ENCODE peak calls at places on chromosomes 13 and 19, in nine cellular contexts. A is CD8-positive, alpha-beta T cell; G is lung; K is A549; L is tibial nerve; F is endothelial cell; X is astrocyte of the spinal cord; B is spleen; S is fibroblast of mammary gland. U is an unnamed sample.

GRCh38 chr19:5536337-5536894 is 31.3 kb downstream of the TINCR start:
- DNase-seq in A (no peak), G (no peak), K (peak; percentile 25), L (no peak), F (peak; percentile 68), X (peak; percentile 61), B (no peak), S (peak; percentile 14), U (peak; percentile 41)

GRCh38 chr13:23372264-23372905 is 61.1 kb downstream of the SACS start:
- DNase-seq in A (no peak), G (no peak), K (no peak), L (no peak), F (no peak), X (no peak), B (no peak), S (peak; percentile 56), U (no peak)

GRCh38 chr13:68749801-68750200 is 1357.8 kb upstream of the ATXN8OS start:
- DNase-seq in A (no peak), G (no peak), K (no peak), L (no peak), F (no peak), X (peak; percentile 9), B (no peak), S (no peak), U (no peak)

GRCh38 chr19:57338798-57339378 is 12.2 kb upstream of the ZNF304 start:
- DNase-seq in A (no peak), G (peak; percentile 9), K (no peak), L (no peak), F (no peak), X (no peak), B (no peak), S (no peak), U (no peak)

GRCh38 chr19:17948967-17949930 is 16.4 kb downstream of the CCDC124 start:
- DNase-seq in A (no peak), G (no peak), K (no peak), L (no peak), F (no peak), X (no peak), B (peak; percentile 78), S (no peak), U (no peak)

GRCh38 chr13:31049083-31049482 is 112.6 kb downstream of the HSPH1 start:
- DNase-seq in A (no peak), G (no peak), K (no peak), L (no peak), F (no peak), X (no peak), B (no peak), S (no peak), U (no peak)

GRCh38 chr13:99354371-99354951 is 47.3 kb upstream of the GPR183 start:
- DNase-seq in A (no peak), G (no peak), K (no peak), L (no peak), F (no peak), X (no peak), B (no peak), S (no peak), U (no peak)

GRCh38 chr13:80379245-80379644 is 38.3 kb upstream of the SPRY2 start:
- DNase-seq in A (no peak), G (no peak), K (peak; percentile 13), L (no peak), F (no peak), X (peak; percentile 37), B (no peak), S (peak; percentile 91), U (no peak)

GRCh38 chr13:73215807-73216206 is 157.0 kb downstream of the KLF5 start:
- DNase-seq in A (no peak), G (no peak), K (no peak), L (no peak), F (no peak), X (peak; percentile 27), B (no peak), S (peak; percentile 21), U (no peak)

GRCh38 chr19:51689751-51690358 is 3.3 kb upstream of the SPACA6 start:
- DNase-seq in A (no peak), G (peak; percentile 39), K (peak; percentile 57), L (no peak), F (peak; percentile 68), X (peak; percentile 23), B (peak; percentile 76), S (no peak), U (peak; percentile 37)

GRCh38 chr19:7349961-7350711 is 1.4 kb downstream of the ARHGEF18 start:
- DNase-seq in A (peak; percentile 91), G (no peak), K (no peak), L (no peak), F (no peak), X (no peak), B (peak; percentile 93), S (no peak), U (no peak)

GRCh38 chr19:44549507-44549906 is 20.0 kb upstream of the CEACAM20 start:
- DNase-seq in A (no peak), G (no peak), K (no peak), L (no peak), F (no peak), X (no peak), B (no peak), S (no peak), U (no peak)

GRCh38 chr19:47226426-47227346 is 4.3 kb downstream of the BBC3 start:
- DNase-seq in A (peak; percentile 69), G (peak; percentile 86), K (peak; percentile 84), L (peak; percentile 72), F (peak; percentile 53), X (peak; percentile 49), B (peak; percentile 94), S (peak; percentile 73), U (no peak)

GRCh38 chr19:28558783-28559182 is 654.2 kb downstream of the UQCRFS1 start:
- DNase-seq in A (no peak), G (peak; percentile 7), K (no peak), L (no peak), F (no peak), X (no peak), B (no peak), S (no peak), U (no peak)

GRCh38 chr19:14107581-14108461 is 9.7 kb downstream of the PRKACA start:
- DNase-seq in A (no peak), G (no peak), K (peak; percentile 16), L (no peak), F (no peak), X (peak; percentile 51), B (no peak), S (peak; percentile 70), U (no peak)

GRCh38 chr19:5680083-5680436 is 256 bp downstream of the MICOS13 start:
- DNase-seq in A (no peak), G (no peak), K (no peak), L (no peak), F (no peak), X (no peak), B (peak; percentile 90), S (peak; percentile 34), U (peak; percentile 54)

GRCh38 chr19:30864460-30865215 is 484.6 kb downstream of the TSHZ3 start:
- DNase-seq in A (peak; percentile 25), G (no peak), K (no peak), L (no peak), F (no peak), X (no peak), B (no peak), S (no peak), U (no peak)

GRCh38 chr19:14081797-14082674 is 3.5 kb downstream of the C19orf67 start:
- DNase-seq in A (peak; percentile 60), G (no peak), K (no peak), L (no peak), F (peak; percentile 38), X (no peak), B (no peak), S (peak; percentile 30), U (no peak)

DNA sequence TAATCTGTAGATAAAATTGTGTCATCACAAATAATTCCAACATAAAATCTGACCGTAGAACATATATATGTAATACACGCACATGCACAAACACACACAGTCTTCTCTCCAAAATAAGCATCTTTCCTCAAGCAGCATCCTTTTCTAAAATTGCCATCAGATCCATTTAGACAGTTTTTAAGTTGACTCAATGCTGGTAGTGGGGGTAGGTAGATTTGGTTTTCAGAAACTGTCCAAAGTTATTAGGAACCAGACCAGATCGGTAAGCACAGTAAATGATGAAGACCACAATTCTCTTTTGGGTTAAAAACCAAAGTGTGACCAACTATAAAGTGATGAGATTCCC is 64.6 kb downstream of the SERP2 start:
- DNase-seq in A (no peak), G (no peak), K (no peak), L (no peak), F (no peak), X (no peak), B (no peak), S (no peak), U (no peak)
- TF ChIP-seq CTCF in A (no peak), G (no peak), K (no peak), L (no peak), F (peak; percentile 69), X (no peak), B (no peak), S (no peak), U (peak; percentile 40)

GRCh38 chr13:93254775-93255174 is 28.2 kb downstream of the GPC6 start:
- DNase-seq in A (no peak), G (no peak), K (no peak), L (no peak), F (no peak), X (no peak), B (no peak), S (no peak), U (no peak)
- TF ChIP-seq CTCF in A (no peak), G (no peak), K (no peak), L (no peak), F (no peak), X (no peak), B (no peak), S (no peak), U (no peak)

GRCh38 chr19:35612559-35613321 is at the start of gene HAUS5:
- DNase-seq in A (peak; percentile 99), G (peak; percentile 93), K (peak; percentile 99), L (peak; percentile 95), F (peak; percentile 98), X (peak; percentile 95), B (peak; percentile 97), S (peak; percentile 87), U (peak; percentile 94)
- TF ChIP-seq CTCF in A (no peak), G (no peak), K (no peak), L (no peak), F (no peak), X (no peak), B (peak; percentile 39), S (no peak), U (no peak)

DNA sequence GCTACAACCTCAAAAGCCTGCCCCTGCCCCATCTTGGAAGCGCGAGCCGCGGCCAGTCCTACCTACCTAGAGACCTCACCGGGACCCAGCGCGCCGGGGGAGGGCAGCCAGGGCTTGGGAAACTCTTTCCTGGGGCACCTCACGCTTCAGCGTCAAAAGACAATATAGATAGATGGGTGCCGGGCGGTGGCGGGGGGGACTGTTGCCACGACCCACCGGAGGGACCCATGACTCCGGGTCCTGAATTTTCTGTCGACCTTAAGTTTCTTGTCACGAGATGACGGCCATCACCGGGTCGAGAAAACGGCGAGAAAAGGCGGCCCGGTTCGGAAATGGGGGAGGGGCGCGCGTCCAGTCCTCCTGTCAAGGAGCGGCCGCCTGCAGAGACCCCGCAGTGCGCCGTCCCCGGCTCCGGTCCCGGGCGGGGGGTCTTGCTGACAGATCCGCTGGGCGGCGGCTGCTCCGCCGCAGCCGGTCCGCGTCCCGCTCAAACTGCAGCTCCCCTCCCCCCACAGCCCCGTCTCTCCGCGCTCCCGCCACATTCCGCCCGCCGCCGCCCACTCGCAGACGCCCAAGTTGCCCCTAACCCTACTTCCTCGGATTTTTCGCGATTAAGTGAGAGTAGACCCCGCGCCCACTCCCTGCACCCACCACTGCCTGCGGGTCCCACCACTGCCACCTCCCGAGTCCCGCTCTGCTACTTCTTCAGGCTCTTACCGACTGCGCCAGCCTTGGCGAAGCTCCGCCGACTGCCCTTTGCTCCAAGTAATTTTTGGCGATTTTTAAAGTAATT is 66.1 kb downstream of the KCNRG start:
- DNase-seq in A (peak; percentile 64), G (peak; percentile 54), K (no peak), L (no peak), F (peak; percentile 51), X (peak; percentile 39), B (peak; percentile 92), S (no peak), U (peak; percentile 71)
- TF ChIP-seq CTCF in A (peak; percentile 20), G (no peak), K (no peak), L (no peak), F (no peak), X (peak; percentile 17), B (peak; percentile 5), S (no peak), U (no peak)